ENCODE peak calls at places on chromosome 19, in nine cellular contexts. F is suprapubic skin, E is mucosa of descending colon, W is BE2C, L is pancreas, C is lower lobe of right lung, S is cardiac muscle cell, B is OCI-LY7, G is IMR-90. P is an unnamed sample. For H3K4me1, the result is how much of the 10 kb centered on the place peaks cover.

GRCh38 chr19:29400917-29401711 is 124.7 kb upstream of the VSTM2B start:
- DNase-seq in F (no peak), E (no peak), W (no peak), L (no peak), C (no peak), S (no peak), B (no peak), G (no peak), P (no peak)

GRCh38 chr19:43470288-43470687 is 4.9 kb upstream of the LYPD3 start:
- DNase-seq in F (no peak), E (no peak), W (no peak), L (no peak), C (no peak), S (peak), B (no peak), G (peak), P (no peak)

GRCh38 chr19:51339313-51339686 is 2.6 kb downstream of the VSIG10L start:
- DNase-seq in F (no peak), E (no peak), W (no peak), L (no peak), C (no peak), S (no peak), B (no peak), G (no peak), P (no peak)

GRCh38 chr19:13865578-13866462 is 11.1 kb upstream of the NANOS3 start:
- DNase-seq in F (no peak), E (no peak), W (no peak), L (no peak), C (no peak), S (peak), B (no peak), G (no peak), P (no peak)

GRCh38 chr19:30371157-30371845 is 883 bp upstream of the ZNF536 start:
- DNase-seq in F (no peak), E (no peak), W (no peak), L (no peak), C (no peak), S (no peak), B (no peak), G (no peak), P (no peak)

GRCh38 chr19:43562211-43562697 is 13.1 kb downstream of the XRCC1 start:
- DNase-seq in F (no peak), E (no peak), W (no peak), L (no peak), C (no peak), S (no peak), B (no peak), G (no peak), P (no peak)

GRCh38 chr19:37470216-37470615 is 1.1 kb downstream of the ZNF570 start:
- DNase-seq in F (no peak), E (no peak), W (no peak), L (no peak), C (no peak), S (no peak), B (no peak), G (no peak), P (no peak)

GRCh38 chr19:42254083-42254849 is 662 bp downstream of the ERF start:
- DNase-seq in F (no peak), E (peak), W (peak), L (peak), C (peak), S (peak), B (peak), G (peak), P (no peak)

GRCh38 chr19:6087074-6087506 is 23.2 kb downstream of the RFX2 start:
- DNase-seq in F (no peak), E (no peak), W (peak), L (no peak), C (no peak), S (no peak), B (peak), G (no peak), P (no peak)

GRCh38 chr19:54477650-54478049 is 4.6 kb upstream of the CDC42EP5 start:
- DNase-seq in F (no peak), E (no peak), W (no peak), L (no peak), C (no peak), S (no peak), B (no peak), G (no peak), P (no peak)
- TF ChIP-seq CTCF in F (no peak), E (no peak), W (peak), L (no peak), C (no peak), S (no peak), B (peak), G (peak), P (no peak)

GRCh38 chr19:54682306-54682705 is 19.5 kb downstream of the LILRB4 start:
- DNase-seq in F (no peak), E (no peak), W (no peak), L (no peak), C (no peak), S (no peak), B (no peak), G (no peak), P (no peak)
- H3K4me1 ChIP-seq in F (under half), E (under half), W (under half), L (under half), C (under half), S (under half), B (under half), G (under half), P (under half)

GRCh38 chr19:35741216-35741541 is 1.1 kb downstream of the IGFLR1 start:
- DNase-seq in F (no peak), E (no peak), W (no peak), L (no peak), C (no peak), S (no peak), B (no peak), G (no peak), P (no peak)
- H3K4me3 ChIP-seq in F (peak), E (no peak), W (peak), L (peak), C (peak), S (peak), B (peak), G (peak), P (peak)

DNA sequence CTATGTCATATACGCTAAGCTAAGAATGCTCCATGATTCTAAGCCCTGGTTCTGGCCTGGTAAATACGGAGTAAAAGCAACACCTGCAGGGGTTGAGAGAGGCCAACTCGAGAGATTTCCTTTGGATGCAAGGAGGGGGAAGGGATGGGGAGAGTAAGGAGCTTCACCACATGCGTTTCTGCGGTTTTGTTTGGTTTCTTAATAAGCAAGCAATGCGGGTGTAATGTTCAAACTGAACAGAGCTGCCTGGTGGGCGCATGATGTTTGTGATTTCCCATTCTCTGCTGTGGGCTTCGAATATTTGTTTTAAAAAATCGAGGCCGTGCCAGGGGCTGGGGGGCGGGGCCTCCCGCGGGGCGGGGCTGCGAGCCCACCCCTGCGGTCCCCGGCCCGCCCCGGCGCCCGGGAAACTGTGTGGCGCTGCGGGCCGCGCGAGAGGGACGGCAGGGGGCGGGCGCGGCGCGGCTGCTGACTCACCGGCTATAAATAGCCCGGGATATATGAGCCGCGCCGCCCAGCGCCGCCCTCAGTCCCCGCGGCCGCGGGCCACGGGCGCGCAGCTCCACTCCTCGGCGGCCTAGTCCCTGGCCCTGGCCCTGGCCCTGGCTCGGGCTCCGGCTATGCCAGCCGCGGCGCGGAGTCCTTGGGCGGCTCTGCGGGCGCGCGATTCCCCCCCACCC is 5.1 kb downstream of the BBC3 start:
- DNase-seq in F (peak), E (peak), W (peak), L (peak), C (peak), S (peak), B (peak), G (peak), P (peak)
- TF ChIP-seq CTCF in F (peak), E (peak), W (no peak), L (peak), C (peak), S (peak), B (peak), G (peak), P (peak)

GRCh38 chr19:4878491-4878968 is 11.1 kb upstream of the PLIN3 start:
- DNase-seq in F (no peak), E (no peak), W (no peak), L (no peak), C (no peak), S (no peak), B (peak), G (no peak), P (no peak)

GRCh38 chr19:4877753-4878490 is 10.5 kb upstream of the PLIN3 start:
- DNase-seq in F (no peak), E (no peak), W (no peak), L (no peak), C (no peak), S (no peak), B (peak), G (no peak), P (peak)

GRCh38 chr19:4873930-4874329 is 6.5 kb upstream of the PLIN3 start:
- DNase-seq in F (no peak), E (no peak), W (no peak), L (no peak), C (no peak), S (no peak), B (no peak), G (no peak), P (no peak)

DNA sequence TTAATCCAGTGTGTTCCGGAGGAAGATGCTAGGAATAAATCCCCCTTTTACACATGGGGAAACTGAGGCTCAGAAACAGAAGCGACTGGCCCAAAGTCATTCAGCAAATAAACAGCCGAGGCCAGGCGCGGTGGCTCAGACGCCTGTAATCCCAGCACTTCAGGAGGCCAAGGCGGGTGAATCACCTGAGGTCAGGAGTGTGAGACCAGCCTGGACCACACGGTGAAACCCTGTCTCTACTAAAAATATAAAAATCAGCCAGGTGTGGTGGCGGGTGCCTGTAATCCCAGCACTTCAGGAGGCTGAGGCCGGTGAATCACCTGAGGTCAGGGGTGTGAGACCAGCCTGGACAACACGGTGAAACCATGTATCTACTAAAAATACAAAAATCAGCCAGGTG is 11.6 kb upstream of the PLIN3 start:
- DNase-seq in F (no peak), E (no peak), W (no peak), L (no peak), C (no peak), S (no peak), B (no peak), G (no peak), P (no peak)
- H3K4me1 ChIP-seq in F (under half), E (under half), W (under half), L (under half), C (under half), S (under half), B (half or more), G (under half), P (under half)

GRCh38 chr19:15469513-15470297 is 5.4 kb upstream of the RASAL3 start:
- DNase-seq in F (no peak), E (no peak), W (no peak), L (no peak), C (no peak), S (peak), B (no peak), G (no peak), P (no peak)

GRCh38 chr19:15468675-15469512 is 4.5 kb upstream of the RASAL3 start:
- DNase-seq in F (no peak), E (no peak), W (no peak), L (no peak), C (no peak), S (no peak), B (no peak), G (no peak), P (no peak)

GRCh38 chr19:15464394-15465385 is at the start of gene RASAL3:
- DNase-seq in F (no peak), E (peak), W (no peak), L (no peak), C (peak), S (peak), B (peak), G (no peak), P (no peak)

GRCh38 chr19:15467734-15468214 is 3.4 kb upstream of the RASAL3 start:
- DNase-seq in F (no peak), E (no peak), W (no peak), L (no peak), C (no peak), S (no peak), B (no peak), G (no peak), P (no peak)

GRCh38 chr19:15466851-15467733 is 2.7 kb upstream of the RASAL3 start:
- DNase-seq in F (no peak), E (no peak), W (no peak), L (no peak), C (no peak), S (peak), B (peak), G (peak), P (no peak)
- H3K4me3 ChIP-seq in F (no peak), E (no peak), W (no peak), L (no peak), C (no peak), S (no peak), B (peak), G (no peak), P (no peak)

GRCh38 chr19:10251792-10252694 is at the start of gene MRPL4:
- DNase-seq in F (peak), E (peak), W (peak), L (peak), C (peak), S (peak), B (peak), G (peak), P (peak)
- TF ChIP-seq CTCF in F (no peak), E (no peak), W (no peak), L (no peak), C (no peak), S (no peak), B (no peak), G (no peak), P (no peak)

DNA sequence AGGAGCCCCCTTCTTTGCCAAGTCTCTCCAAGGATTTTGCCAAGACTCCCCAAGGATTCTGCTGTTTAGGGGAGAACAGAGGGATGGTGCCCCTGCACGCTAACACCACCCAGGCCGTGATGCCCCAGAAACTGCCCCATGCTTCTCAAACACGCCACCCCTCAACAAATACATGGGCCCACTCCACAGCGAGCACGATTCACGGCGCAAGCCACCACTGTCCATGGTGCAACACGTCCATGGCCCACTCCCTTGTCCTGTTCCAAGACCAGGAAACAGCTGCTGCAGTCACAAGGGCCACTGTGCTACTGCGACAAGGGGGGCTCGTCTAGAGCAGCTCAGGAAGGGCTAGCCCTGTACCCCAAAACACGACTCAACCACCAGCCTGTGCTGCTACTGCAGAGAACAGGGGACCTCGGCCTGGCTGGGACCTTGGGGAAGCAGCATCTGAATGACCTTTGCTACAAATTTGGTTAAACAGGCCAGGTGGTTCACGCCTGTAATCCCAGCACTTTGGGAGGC is 36.5 kb upstream of the ISYNA1 start:
- DNase-seq in F (no peak), E (no peak), W (no peak), L (no peak), C (no peak), S (no peak), B (no peak), G (no peak), P (no peak)
- H3K4me1 ChIP-seq in F (under half), E (half or more), W (under half), L (under half), C (half or more), S (under half), B (under half), G (under half), P (half or more)

DNA sequence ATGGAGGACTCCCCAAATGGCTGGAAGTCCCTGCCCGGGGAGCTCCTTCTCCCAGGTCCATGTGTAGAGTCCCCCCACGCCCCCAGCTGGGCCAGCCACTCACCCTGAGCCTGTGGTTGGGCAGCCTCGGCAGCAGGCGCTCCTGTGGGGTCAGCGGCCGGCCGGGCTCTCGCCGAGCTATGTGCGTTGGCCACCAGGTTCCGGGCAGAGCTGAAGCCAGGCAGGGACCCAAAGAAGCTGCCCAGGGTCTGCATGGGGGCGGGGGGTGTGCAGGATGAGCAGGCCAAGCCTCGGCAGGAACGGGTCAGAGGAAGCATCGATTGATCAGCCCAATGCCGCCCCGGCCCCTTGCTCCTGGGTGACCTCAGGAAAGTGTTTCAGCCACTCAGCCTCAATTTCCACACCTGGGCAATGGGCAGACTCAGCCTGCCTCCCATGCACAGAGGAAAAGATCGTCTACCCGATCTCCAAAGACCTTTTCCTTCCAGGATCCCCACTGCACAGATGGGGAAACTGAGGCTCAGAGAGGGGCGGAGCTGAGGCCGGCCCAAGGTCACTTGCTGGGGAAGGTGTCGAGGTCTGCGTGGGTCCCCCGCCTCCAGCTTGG is 732 bp downstream of the PLIN4 start:
- DNase-seq in F (no peak), E (no peak), W (no peak), L (no peak), C (no peak), S (no peak), B (no peak), G (no peak), P (no peak)
- H3K4me3 ChIP-seq in F (no peak), E (no peak), W (no peak), L (no peak), C (no peak), S (no peak), B (no peak), G (no peak), P (peak)

DNA sequence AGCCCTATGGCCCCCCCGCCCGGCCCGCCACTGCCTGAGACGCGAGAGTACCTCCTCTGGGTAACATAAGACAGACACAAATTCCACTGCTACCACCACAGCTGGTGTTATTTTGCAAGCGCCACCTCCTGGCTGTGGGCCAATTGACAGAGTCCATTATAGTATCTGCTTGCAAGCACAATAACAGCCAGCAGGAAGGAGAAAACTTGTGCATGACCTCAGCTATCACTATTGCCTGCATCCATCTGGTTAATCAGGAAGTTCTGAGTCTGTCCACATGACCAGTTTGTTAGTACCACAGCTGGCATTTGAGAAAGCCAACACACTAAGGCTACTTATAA is 25.3 kb upstream of the OR10H2 start:
- DNase-seq in F (peak), E (peak), W (peak), L (peak), C (peak), S (peak), B (peak), G (no peak), P (no peak)
- TF ChIP-seq CTCF in F (no peak), E (no peak), W (peak), L (no peak), C (no peak), S (no peak), B (peak), G (no peak), P (no peak)

P was measured in thoracic aorta.